ENCODE peak calls at places on chromosome 17, in ten cellular contexts. Y is HEK293T, U is RWPE1, A is fibroblast of pulmonary artery, Z is T47D, X is NCI-H1105, G is right cardiac atrium, C is gastrocnemius medialis, N is dermis blood vessel endothelial cell, W is NCI-H1092 treated with DMSO at 0.1 percent for 48 hours. H is an unnamed sample.
A peak's percentile ranks its signal among the peaks of the same experiment; 100 is the strongest.

GRCh38 chr17:79451167-79451566 is 159.7 kb downstream of the RBFOX3 start:
- DNase-seq in Y (no peak), U (no peak), A (no peak), Z (no peak), X (no peak), G (no peak), C (no peak), N (no peak), W (no peak), H (no peak)

GRCh38 chr17:40095944-40096791 is 4.2 kb downstream of the NR1D1 start:
- DNase-seq in Y (no peak), U (no peak), A (no peak), Z (no peak), X (no peak), G (peak; percentile 76), C (peak; percentile 67), N (peak; percentile 52), W (no peak), H (no peak)

GRCh38 chr17:4162366-4162765 is 19.4 kb downstream of the CYB5D2 start:
- DNase-seq in Y (no peak), U (no peak), A (no peak), Z (no peak), X (no peak), G (peak; percentile 21), C (no peak), N (no peak), W (no peak), H (no peak)

GRCh38 chr17:38591759-38592241 is 14.0 kb downstream of the SRCIN1 start:
- DNase-seq in Y (no peak), U (no peak), A (peak; percentile 22), Z (no peak), X (no peak), G (no peak), C (no peak), N (no peak), W (no peak), H (no peak)

GRCh38 chr17:49715717-49716279 is 8.0 kb upstream of the SLC35B1 start:
- DNase-seq in Y (no peak), U (no peak), A (no peak), Z (no peak), X (no peak), G (no peak), C (no peak), N (no peak), W (peak; percentile 32), H (no peak)

GRCh38 chr17:13520899-13521572 is 80.7 kb downstream of the HS3ST3A1 start:
- DNase-seq in Y (no peak), U (no peak), A (peak; percentile 59), Z (no peak), X (no peak), G (no peak), C (no peak), N (no peak), W (no peak), H (no peak)

GRCh38 chr17:41411072-41411840 is 13.1 kb downstream of the KRT37 start:
- DNase-seq in Y (no peak), U (no peak), A (no peak), Z (no peak), X (no peak), G (no peak), C (no peak), N (no peak), W (no peak), H (no peak)

GRCh38 chr17:27276653-27277156 is 17.2 kb upstream of the WSB1 start:
- DNase-seq in Y (no peak), U (no peak), A (peak; percentile 45), Z (no peak), X (no peak), G (no peak), C (no peak), N (no peak), W (no peak), H (no peak)

GRCh38 chr17:79469646-79470045 is 141.2 kb downstream of the RBFOX3 start:
- DNase-seq in Y (no peak), U (no peak), A (no peak), Z (no peak), X (no peak), G (no peak), C (no peak), N (no peak), W (no peak), H (no peak)

GRCh38 chr17:6706499-6706898 is 6.7 kb downstream of the SLC13A5 start:
- DNase-seq in Y (no peak), U (no peak), A (no peak), Z (no peak), X (no peak), G (no peak), C (no peak), N (no peak), W (no peak), H (no peak)

GRCh38 chr17:79905832-79906231 is 66.6 kb upstream of the CBX4 start:
- DNase-seq in Y (peak; percentile 69), U (no peak), A (no peak), Z (no peak), X (no peak), G (no peak), C (no peak), N (peak; percentile 25), W (no peak), H (no peak)

GRCh38 chr17:38674749-38675615 is at the start of gene EPOP:
- DNase-seq in Y (peak; percentile 83), U (peak; percentile 91), A (peak; percentile 82), Z (peak; percentile 96), X (peak; percentile 70), G (peak; percentile 95), C (peak; percentile 55), N (peak; percentile 85), W (peak; percentile 84), H (peak; percentile 48)

GRCh38 chr17:58325289-58325726 is 3.3 kb downstream of the TSPOAP1 start:
- DNase-seq in Y (no peak), U (no peak), A (no peak), Z (no peak), X (peak; percentile 47), G (no peak), C (no peak), N (no peak), W (no peak), H (no peak)

GRCh38 chr17:67532326-67532871 is 155.3 kb downstream of the PITPNC1 start:
- DNase-seq in Y (no peak), U (no peak), A (no peak), Z (no peak), X (no peak), G (no peak), C (no peak), N (no peak), W (peak; percentile 78), H (no peak)

GRCh38 chr17:83203073-83203471 is 123.7 kb downstream of the METRNL start:
- DNase-seq in Y (no peak), U (no peak), A (peak; percentile 86), Z (no peak), X (no peak), G (peak; percentile 85), C (peak; percentile 74), N (peak; percentile 31), W (no peak), H (no peak)

GRCh38 chr17:42273474-42274272 is 2.5 kb downstream of the STAT5B start:
- DNase-seq in Y (no peak), U (no peak), A (no peak), Z (no peak), X (no peak), G (no peak), C (no peak), N (no peak), W (no peak), H (no peak)

GRCh38 chr17:82143333-82143732 is 45.3 kb upstream of the FASN start:
- DNase-seq in Y (no peak), U (no peak), A (no peak), Z (no peak), X (no peak), G (no peak), C (no peak), N (no peak), W (no peak), H (no peak)

GRCh38 chr17:7709031-7709430 is 4.0 kb downstream of the EFNB3 start:
- DNase-seq in Y (no peak), U (no peak), A (no peak), Z (no peak), X (no peak), G (no peak), C (no peak), N (no peak), W (no peak), H (no peak)

GRCh38 chr17:1273492-1274242 is 3.4 kb downstream of the BHLHA9 start:
- DNase-seq in Y (no peak), U (no peak), A (no peak), Z (no peak), X (no peak), G (peak; percentile 18), C (no peak), N (no peak), W (no peak), H (no peak)

GRCh38 chr17:45857977-45858708 is 13.5 kb downstream of the SPPL2C start:
- DNase-seq in Y (no peak), U (peak; percentile 33), A (peak; percentile 51), Z (no peak), X (no peak), G (no peak), C (no peak), N (peak; percentile 53), W (no peak), H (no peak)

GRCh38 chr17:28612936-28613872 is 781 bp downstream of the RSKR start:
- DNase-seq in Y (peak; percentile 41), U (no peak), A (peak; percentile 54), Z (peak; percentile 42), X (peak; percentile 11), G (no peak), C (no peak), N (peak; percentile 67), W (peak; percentile 20), H (no peak)

GRCh38 chr17:65774787-65775186 is 213.3 kb upstream of the AXIN2 start:
- DNase-seq in Y (no peak), U (no peak), A (no peak), Z (no peak), X (no peak), G (no peak), C (no peak), N (no peak), W (no peak), H (no peak)

GRCh38 chr17:751269-752001 is 629 bp downstream of the GEMIN4 start:
- DNase-seq in Y (peak; percentile 20), U (peak; percentile 59), A (peak; percentile 47), Z (peak; percentile 23), X (no peak), G (no peak), C (no peak), N (peak; percentile 44), W (no peak), H (no peak)

GRCh38 chr17:66675991-66676371 is 158.9 kb upstream of the CACNG5 start:
- DNase-seq in Y (no peak), U (peak; percentile 34), A (no peak), Z (no peak), X (no peak), G (no peak), C (peak; percentile 90), N (no peak), W (no peak), H (peak; percentile 85)

GRCh38 chr17:74201250-74201649 is 2.2 kb upstream of the RPL38 start:
- DNase-seq in Y (no peak), U (peak; percentile 54), A (peak; percentile 69), Z (no peak), X (peak; percentile 70), G (no peak), C (peak; percentile 36), N (no peak), W (peak; percentile 90), H (no peak)

GRCh38 chr17:64155751-64156544 is 26.0 kb upstream of the ERN1 start:
- DNase-seq in Y (no peak), U (no peak), A (peak; percentile 74), Z (no peak), X (no peak), G (peak; percentile 85), C (peak; percentile 98), N (peak; percentile 77), W (no peak), H (no peak)

GRCh38 chr17:17391575-17392370 is 85.0 kb upstream of the MED9 start:
- DNase-seq in Y (no peak), U (no peak), A (no peak), Z (no peak), X (no peak), G (peak; percentile 7), C (no peak), N (no peak), W (no peak), H (no peak)

GRCh38 chr17:69433093-69433492 is 18.6 kb downstream of the MAP2K6 start:
- DNase-seq in Y (no peak), U (no peak), A (no peak), Z (no peak), X (no peak), G (no peak), C (no peak), N (no peak), W (no peak), H (no peak)

H was measured in LNCaP clone FGC.